ENCODE peak calls at places on chromosome 17, in six cellular contexts. One of them, this sample, is unnamed.

GRCh38 chr17:40515491-40516041 is 14.1 kb upstream of the TNS4 start:
- DNase-seq in heart left ventricle: peak; percentile 20
- DNase-seq in CD4-positive, alpha-beta memory T cell: peak; percentile 47
- DNase-seq in HAP-1: no peak
- DNase-seq in CD8-positive, alpha-beta memory T cell: peak; percentile 62
- DNase-seq in H9: no peak
- DNase-seq in this sample: no peak

GRCh38 chr17:81651692-81652091 is 4.7 kb downstream of the PDE6G start:
- DNase-seq in heart left ventricle: no peak
- DNase-seq in CD4-positive, alpha-beta memory T cell: no peak
- DNase-seq in HAP-1: no peak
- DNase-seq in CD8-positive, alpha-beta memory T cell: no peak
- DNase-seq in H9: peak; percentile 32
- DNase-seq in this sample: no peak

GRCh38 chr17:2035549-2036490 is 5.9 kb downstream of the DPH1 start:
- DNase-seq in heart left ventricle: no peak
- DNase-seq in CD4-positive, alpha-beta memory T cell: no peak
- DNase-seq in HAP-1: no peak
- DNase-seq in CD8-positive, alpha-beta memory T cell: no peak
- DNase-seq in H9: peak; percentile 31
- DNase-seq in this sample: no peak

GRCh38 chr17:29557085-29557697 is 9.6 kb downstream of the ABHD15 start:
- DNase-seq in heart left ventricle: no peak
- DNase-seq in CD4-positive, alpha-beta memory T cell: no peak
- DNase-seq in HAP-1: no peak
- DNase-seq in CD8-positive, alpha-beta memory T cell: no peak
- DNase-seq in H9: no peak
- DNase-seq in this sample: no peak

GRCh38 chr17:48484850-48485249 is 46.0 kb downstream of the HOXB1 start:
- DNase-seq in heart left ventricle: no peak
- DNase-seq in CD4-positive, alpha-beta memory T cell: no peak
- DNase-seq in HAP-1: no peak
- DNase-seq in CD8-positive, alpha-beta memory T cell: no peak
- DNase-seq in H9: no peak
- DNase-seq in this sample: no peak

GRCh38 chr17:75831032-75831567 is 13.1 kb downstream of the UNC13D start:
- DNase-seq in heart left ventricle: no peak
- DNase-seq in CD4-positive, alpha-beta memory T cell: no peak
- DNase-seq in HAP-1: no peak
- DNase-seq in CD8-positive, alpha-beta memory T cell: no peak
- DNase-seq in H9: peak; percentile 75
- DNase-seq in this sample: no peak

GRCh38 chr17:55737976-55738501 is 12.8 kb upstream of the PCTP start:
- DNase-seq in heart left ventricle: no peak
- DNase-seq in CD4-positive, alpha-beta memory T cell: no peak
- DNase-seq in HAP-1: no peak
- DNase-seq in CD8-positive, alpha-beta memory T cell: no peak
- DNase-seq in H9: no peak
- DNase-seq in this sample: no peak

GRCh38 chr17:80637286-80637703 is 92.7 kb downstream of the RPTOR start:
- DNase-seq in heart left ventricle: no peak
- DNase-seq in CD4-positive, alpha-beta memory T cell: no peak
- DNase-seq in HAP-1: no peak
- DNase-seq in CD8-positive, alpha-beta memory T cell: no peak
- DNase-seq in H9: no peak
- DNase-seq in this sample: no peak

GRCh38 chr17:16281351-16281750 is 64.3 kb downstream of the PIGL start:
- DNase-seq in heart left ventricle: no peak
- DNase-seq in CD4-positive, alpha-beta memory T cell: no peak
- DNase-seq in HAP-1: no peak
- DNase-seq in CD8-positive, alpha-beta memory T cell: no peak
- DNase-seq in H9: no peak
- DNase-seq in this sample: no peak

GRCh38 chr17:45906927-45907622 is 12.7 kb downstream of the MAPT start:
- DNase-seq in heart left ventricle: no peak
- DNase-seq in CD4-positive, alpha-beta memory T cell: no peak
- DNase-seq in HAP-1: no peak
- DNase-seq in CD8-positive, alpha-beta memory T cell: no peak
- DNase-seq in H9: no peak
- DNase-seq in this sample: no peak

GRCh38 chr17:50560931-50561750 is 626 bp downstream of the CACNA1G start:
- DNase-seq in heart left ventricle: no peak
- DNase-seq in CD4-positive, alpha-beta memory T cell: no peak
- DNase-seq in HAP-1: no peak
- DNase-seq in CD8-positive, alpha-beta memory T cell: no peak
- DNase-seq in H9: peak; percentile 51
- DNase-seq in this sample: peak; percentile 32

GRCh38 chr17:50561796-50562195 is 1.3 kb downstream of the CACNA1G start:
- DNase-seq in heart left ventricle: no peak
- DNase-seq in CD4-positive, alpha-beta memory T cell: no peak
- DNase-seq in HAP-1: no peak
- DNase-seq in CD8-positive, alpha-beta memory T cell: no peak
- DNase-seq in H9: peak; percentile 41
- DNase-seq in this sample: no peak

GRCh38 chr17:50558955-50559614 is 1.4 kb upstream of the CACNA1G start:
- DNase-seq in heart left ventricle: no peak
- DNase-seq in CD4-positive, alpha-beta memory T cell: no peak
- DNase-seq in HAP-1: no peak
- DNase-seq in CD8-positive, alpha-beta memory T cell: no peak
- DNase-seq in H9: peak; percentile 88
- DNase-seq in this sample: no peak

GRCh38 chr17:50559674-50560184 is 786 bp upstream of the CACNA1G start:
- DNase-seq in heart left ventricle: peak; percentile 60
- DNase-seq in CD4-positive, alpha-beta memory T cell: no peak
- DNase-seq in HAP-1: peak; percentile 86
- DNase-seq in CD8-positive, alpha-beta memory T cell: no peak
- DNase-seq in H9: peak; percentile 98
- DNase-seq in this sample: no peak

DNA sequence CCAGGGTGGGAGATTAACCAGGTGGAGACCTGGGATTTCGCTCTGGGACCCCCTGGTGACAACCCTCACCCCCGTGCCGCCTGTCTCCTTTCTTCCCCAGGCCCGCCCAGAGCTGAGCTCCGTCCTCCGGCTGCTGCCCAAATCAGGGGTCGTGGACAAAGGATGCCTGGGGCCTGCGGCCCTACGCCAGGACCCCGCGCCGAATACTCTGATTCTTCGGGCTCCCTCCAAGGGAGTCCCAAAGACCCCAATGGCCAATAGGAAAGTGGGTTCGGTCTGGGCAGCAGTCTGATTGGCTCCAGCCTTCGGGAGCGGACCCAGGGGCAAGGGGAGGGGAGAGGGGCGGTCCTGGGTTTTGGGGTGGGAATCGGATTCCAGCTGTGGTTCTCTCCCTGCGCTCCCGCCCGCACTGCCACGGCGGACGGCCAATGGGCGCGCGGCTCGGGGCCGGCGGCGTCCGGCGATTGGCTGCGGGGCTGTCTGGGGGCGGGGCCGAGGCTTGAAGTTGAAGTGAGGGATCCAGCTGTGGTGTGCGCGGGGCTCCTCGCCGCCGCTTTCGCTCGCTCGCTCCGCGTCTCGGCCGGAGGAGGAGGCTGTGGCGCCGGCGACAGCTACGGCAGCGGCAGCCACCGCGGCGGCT is at the start of gene CACNA1G:
- DNase-seq in heart left ventricle: peak; percentile 91
- DNase-seq in CD4-positive, alpha-beta memory T cell: peak; percentile 80
- DNase-seq in HAP-1: peak; percentile 91
- DNase-seq in CD8-positive, alpha-beta memory T cell: peak; percentile 86
- DNase-seq in H9: peak; percentile 100
- DNase-seq in this sample: peak; percentile 82
- H3K9me3 ChIP-seq in heart left ventricle: no peaks in the 10 kb centered on the region
- H3K9me3 ChIP-seq in CD4-positive, alpha-beta memory T cell: no peaks in the 10 kb centered on the region
- H3K9me3 ChIP-seq in HAP-1: no peaks in the 10 kb centered on the region
- H3K9me3 ChIP-seq in CD8-positive, alpha-beta memory T cell: no peaks in the 10 kb centered on the region
- H3K9me3 ChIP-seq in H9: no peaks in the 10 kb centered on the region
- H3K9me3 ChIP-seq in this sample: no peaks in the 10 kb centered on the region

DNA sequence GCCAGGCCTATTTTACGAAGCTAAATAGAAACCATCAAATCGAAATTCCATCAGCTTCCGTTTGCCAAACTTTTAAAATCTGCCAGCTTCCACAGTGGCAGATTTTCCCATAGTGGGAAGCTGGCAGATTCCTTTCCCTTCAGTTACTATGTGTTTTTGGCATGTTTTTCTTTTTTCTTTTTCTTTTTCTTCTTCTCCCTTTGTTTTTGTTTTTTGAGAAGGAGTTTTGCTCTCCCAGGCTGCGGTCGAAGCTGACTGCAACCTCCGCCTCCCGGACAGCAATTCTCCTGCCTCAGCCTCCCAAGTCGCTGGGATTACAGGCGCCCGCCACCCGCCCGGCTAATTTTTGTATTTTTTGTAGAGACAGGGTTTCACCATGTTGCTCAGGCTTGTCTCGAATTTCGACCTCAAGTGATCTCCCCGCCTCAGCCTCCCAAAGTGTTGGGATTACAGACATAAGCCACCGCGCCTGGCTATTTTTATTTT is 684 bp upstream of the CWC25 start:
- DNase-seq in heart left ventricle: no peak
- DNase-seq in CD4-positive, alpha-beta memory T cell: no peak
- DNase-seq in HAP-1: no peak
- DNase-seq in CD8-positive, alpha-beta memory T cell: no peak
- DNase-seq in H9: no peak
- DNase-seq in this sample: no peak
- H3K9me3 ChIP-seq in heart left ventricle: no peaks in the 10 kb centered on the region
- H3K9me3 ChIP-seq in CD4-positive, alpha-beta memory T cell: no peaks in the 10 kb centered on the region
- H3K9me3 ChIP-seq in HAP-1: no peaks in the 10 kb centered on the region
- H3K9me3 ChIP-seq in CD8-positive, alpha-beta memory T cell: no peaks in the 10 kb centered on the region
- H3K9me3 ChIP-seq in H9: no peaks in the 10 kb centered on the region
- H3K9me3 ChIP-seq in this sample: no peaks in the 10 kb centered on the region

GRCh38 chr17:57152916-57153528 is 68.0 kb downstream of the AKAP1 start:
- DNase-seq in heart left ventricle: no peak
- DNase-seq in CD4-positive, alpha-beta memory T cell: no peak
- DNase-seq in HAP-1: no peak
- DNase-seq in CD8-positive, alpha-beta memory T cell: no peak
- DNase-seq in H9: no peak
- DNase-seq in this sample: no peak

GRCh38 chr17:57154896-57155295 is 69.8 kb downstream of the AKAP1 start:
- DNase-seq in heart left ventricle: no peak
- DNase-seq in CD4-positive, alpha-beta memory T cell: no peak
- DNase-seq in HAP-1: no peak
- DNase-seq in CD8-positive, alpha-beta memory T cell: no peak
- DNase-seq in H9: no peak
- DNase-seq in this sample: no peak

GRCh38 chr17:57151798-57152197 is 66.8 kb downstream of the AKAP1 start:
- DNase-seq in heart left ventricle: no peak
- DNase-seq in CD4-positive, alpha-beta memory T cell: no peak
- DNase-seq in HAP-1: no peak
- DNase-seq in CD8-positive, alpha-beta memory T cell: no peak
- DNase-seq in H9: no peak
- DNase-seq in this sample: no peak
- H3K9me3 ChIP-seq in heart left ventricle: no peaks in the 10 kb centered on the region
- H3K9me3 ChIP-seq in CD4-positive, alpha-beta memory T cell: no peaks in the 10 kb centered on the region
- H3K9me3 ChIP-seq in HAP-1: peaks cover 7% of the 10 kb centered on the region
- H3K9me3 ChIP-seq in CD8-positive, alpha-beta memory T cell: no peaks in the 10 kb centered on the region
- H3K9me3 ChIP-seq in H9: no peaks in the 10 kb centered on the region
- H3K9me3 ChIP-seq in this sample: no peaks in the 10 kb centered on the region

GRCh38 chr17:41544497-41544896 is 16.4 kb upstream of the KRT19 start:
- DNase-seq in heart left ventricle: no peak
- DNase-seq in CD4-positive, alpha-beta memory T cell: no peak
- DNase-seq in HAP-1: no peak
- DNase-seq in CD8-positive, alpha-beta memory T cell: no peak
- DNase-seq in H9: no peak
- DNase-seq in this sample: no peak
- H3K9me3 ChIP-seq in heart left ventricle: no peaks in the 10 kb centered on the region
- H3K9me3 ChIP-seq in CD4-positive, alpha-beta memory T cell: no peaks in the 10 kb centered on the region
- H3K9me3 ChIP-seq in HAP-1: no peaks in the 10 kb centered on the region
- H3K9me3 ChIP-seq in CD8-positive, alpha-beta memory T cell: no peaks in the 10 kb centered on the region
- H3K9me3 ChIP-seq in H9: no peaks in the 10 kb centered on the region
- H3K9me3 ChIP-seq in this sample: no peaks in the 10 kb centered on the region

DNA sequence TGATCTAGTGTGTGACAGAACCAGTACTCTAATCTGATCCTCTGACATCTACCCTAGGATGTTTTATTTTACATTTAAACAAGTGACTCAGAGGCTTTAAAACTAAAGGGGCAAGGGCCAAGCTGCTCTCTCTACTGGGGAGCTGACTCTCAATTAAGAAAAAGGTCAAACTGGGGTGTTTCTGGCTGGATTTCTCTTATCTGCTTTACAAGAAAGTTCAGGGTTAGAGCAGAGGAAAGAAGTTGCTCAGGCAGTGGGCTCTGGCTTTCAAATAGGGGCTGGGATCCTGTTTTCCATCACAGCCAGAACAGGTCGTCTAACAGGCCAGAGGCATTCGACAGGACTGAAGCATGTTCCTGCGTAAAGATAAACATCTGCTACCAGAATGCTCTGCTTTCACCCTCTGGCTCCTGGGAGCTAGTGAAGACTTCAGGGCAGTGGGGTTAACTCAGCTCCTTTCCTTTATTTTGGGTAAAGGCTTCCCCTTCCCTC is 8.5 kb downstream of the MMP28 start:
- DNase-seq in heart left ventricle: no peak
- DNase-seq in CD4-positive, alpha-beta memory T cell: no peak
- DNase-seq in HAP-1: no peak
- DNase-seq in CD8-positive, alpha-beta memory T cell: no peak
- DNase-seq in H9: peak; percentile 21
- DNase-seq in this sample: no peak
- H3K9me3 ChIP-seq in heart left ventricle: no peaks in the 10 kb centered on the region
- H3K9me3 ChIP-seq in CD4-positive, alpha-beta memory T cell: no peaks in the 10 kb centered on the region
- H3K9me3 ChIP-seq in HAP-1: no peaks in the 10 kb centered on the region
- H3K9me3 ChIP-seq in CD8-positive, alpha-beta memory T cell: no peaks in the 10 kb centered on the region
- H3K9me3 ChIP-seq in H9: no peaks in the 10 kb centered on the region
- H3K9me3 ChIP-seq in this sample: no peaks in the 10 kb centered on the region

DNA sequence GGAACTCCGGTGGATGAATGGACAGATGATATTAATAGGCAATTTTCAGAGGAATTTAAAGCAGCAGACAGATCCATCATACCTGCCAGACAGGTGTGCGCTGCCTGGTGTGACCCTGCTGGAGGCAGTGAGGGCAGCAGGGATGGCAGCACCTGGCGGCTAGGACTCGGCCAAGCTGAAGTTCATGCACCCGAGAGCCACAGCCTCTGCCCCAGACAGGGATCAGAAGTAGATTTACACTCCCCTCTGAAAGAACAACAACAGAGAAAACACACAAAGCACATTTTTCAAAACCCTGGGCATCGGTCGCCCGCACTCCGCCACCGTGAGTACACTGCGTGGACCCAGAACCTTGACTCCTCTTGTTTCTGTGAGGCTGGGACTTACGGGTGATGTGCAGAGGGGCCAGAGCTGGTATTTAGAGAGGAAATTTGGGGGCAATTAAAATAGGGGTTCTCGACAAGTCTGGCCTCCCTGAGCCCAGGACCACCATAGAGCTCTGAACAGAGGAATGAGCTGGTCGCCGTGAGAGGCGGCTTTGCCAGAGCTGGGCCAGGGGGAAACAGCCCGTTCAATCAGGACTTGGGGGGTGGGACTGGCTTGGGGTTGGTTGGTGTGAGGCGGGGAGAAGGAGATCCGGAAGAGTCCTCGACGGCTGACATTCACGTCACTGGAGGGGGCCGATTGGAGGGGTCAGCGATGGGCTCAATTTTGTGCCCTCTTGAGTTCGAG is 101.0 kb downstream of the METRNL start:
- DNase-seq in heart left ventricle: no peak
- DNase-seq in CD4-positive, alpha-beta memory T cell: no peak
- DNase-seq in HAP-1: no peak
- DNase-seq in CD8-positive, alpha-beta memory T cell: no peak
- DNase-seq in H9: no peak
- DNase-seq in this sample: no peak
- H3K9me3 ChIP-seq in heart left ventricle: no peaks in the 10 kb centered on the region
- H3K9me3 ChIP-seq in CD4-positive, alpha-beta memory T cell: no peaks in the 10 kb centered on the region
- H3K9me3 ChIP-seq in HAP-1: no peaks in the 10 kb centered on the region
- H3K9me3 ChIP-seq in CD8-positive, alpha-beta memory T cell: no peaks in the 10 kb centered on the region
- H3K9me3 ChIP-seq in H9: no peaks in the 10 kb centered on the region
- H3K9me3 ChIP-seq in this sample: no peaks in the 10 kb centered on the region

This sample was measured in T-helper 17 cell.